ENCODE peak calls at places on chromosomes 3 and 15, in four cellular contexts. X is GM23338, N is esophagus squamous epithelium, Y is hepatocyte. C is an unnamed sample.

GRCh38 chr3:190225186-190225692 is 97.0 kb downstream of the CLDN1 start:
- DNase-seq in X (peak; percentile 59), Y (peak; percentile 54), N (no peak), C (peak; percentile 51)

GRCh38 chr3:17151598-17152373 is 267.0 kb downstream of the PLCL2 start:
- DNase-seq in X (no peak), Y (no peak), N (peak; percentile 1), C (no peak)

GRCh38 chr3:127779747-127780146 is 42.6 kb downstream of the MGLL start:
- DNase-seq in Y (no peak), N (no peak), X (no peak), C (no peak)

GRCh38 chr3:129068291-129068886 is 7.8 kb downstream of the GP9 start:
- DNase-seq in X (peak; percentile 19), N (no peak), Y (no peak), C (no peak)

GRCh38 chr3:124671123-124671522 is 59.1 kb upstream of the UMPS start:
- DNase-seq in Y (no peak), N (no peak), X (no peak), C (no peak)

GRCh38 chr3:159126261-159127020 is 324.6 kb downstream of the MFSD1 start:
- DNase-seq in X (no peak), N (no peak), Y (no peak), C (peak; percentile 54)

GRCh38 chr3:173932624-173933023 is 535.1 kb downstream of the NLGN1 start:
- DNase-seq in Y (peak; percentile 44), N (no peak), X (no peak), C (peak; percentile 79)

GRCh38 chr3:115512565-115513410 is 110.5 kb upstream of the GAP43 start:
- DNase-seq in N (no peak), X (peak; percentile 97), Y (peak; percentile 55), C (peak; percentile 74)

GRCh38 chr3:129161860-129162271 is 1.0 kb upstream of the ISY1 start:
- DNase-seq in Y (peak; percentile 39), X (peak; percentile 30), N (no peak), C (peak; percentile 13)

DNA sequence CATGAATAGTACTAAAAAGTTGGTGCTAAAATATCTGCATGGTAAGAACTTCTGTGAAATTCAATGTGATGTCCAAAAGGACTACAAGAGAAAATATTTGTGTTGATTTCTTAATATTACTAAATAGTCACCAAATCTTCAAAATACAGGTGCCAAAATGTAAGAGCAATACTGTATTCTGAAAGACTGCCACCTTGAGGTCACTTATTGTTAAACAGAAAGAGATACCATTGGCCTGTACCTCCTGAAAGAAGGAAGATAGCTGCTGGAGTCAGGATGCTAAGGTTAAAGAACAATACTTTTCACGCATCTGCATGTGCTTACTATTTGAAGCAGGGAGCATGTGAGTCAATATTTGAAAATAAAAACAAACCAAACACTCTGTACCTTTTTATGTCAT is 72.0 kb upstream of the LSAMP start:
- DNase-seq in Y (peak; percentile 5), X (peak; percentile 72), N (no peak), C (peak; percentile 23)
- TF ChIP-seq CTCF in Y (peak; percentile 37), X (peak; percentile 81), N (no peak), C (peak; percentile 25)

GRCh38 chr15:31159837-31160236 is 58.3 kb upstream of the TRPM1 start:
- DNase-seq in N (no peak), Y (no peak), X (no peak), C (no peak)

GRCh38 chr15:31160297-31160696 is 58.8 kb upstream of the TRPM1 start:
- DNase-seq in Y (no peak), X (no peak), N (no peak), C (no peak)

GRCh38 chr15:31161990-31162389 is 60.5 kb upstream of the TRPM1 start:
- DNase-seq in Y (no peak), X (no peak), N (no peak), C (no peak)

GRCh38 chr15:31158858-31159569 is 57.5 kb upstream of the TRPM1 start:
- DNase-seq in Y (peak; percentile 41), N (no peak), X (no peak), C (no peak)

DNA sequence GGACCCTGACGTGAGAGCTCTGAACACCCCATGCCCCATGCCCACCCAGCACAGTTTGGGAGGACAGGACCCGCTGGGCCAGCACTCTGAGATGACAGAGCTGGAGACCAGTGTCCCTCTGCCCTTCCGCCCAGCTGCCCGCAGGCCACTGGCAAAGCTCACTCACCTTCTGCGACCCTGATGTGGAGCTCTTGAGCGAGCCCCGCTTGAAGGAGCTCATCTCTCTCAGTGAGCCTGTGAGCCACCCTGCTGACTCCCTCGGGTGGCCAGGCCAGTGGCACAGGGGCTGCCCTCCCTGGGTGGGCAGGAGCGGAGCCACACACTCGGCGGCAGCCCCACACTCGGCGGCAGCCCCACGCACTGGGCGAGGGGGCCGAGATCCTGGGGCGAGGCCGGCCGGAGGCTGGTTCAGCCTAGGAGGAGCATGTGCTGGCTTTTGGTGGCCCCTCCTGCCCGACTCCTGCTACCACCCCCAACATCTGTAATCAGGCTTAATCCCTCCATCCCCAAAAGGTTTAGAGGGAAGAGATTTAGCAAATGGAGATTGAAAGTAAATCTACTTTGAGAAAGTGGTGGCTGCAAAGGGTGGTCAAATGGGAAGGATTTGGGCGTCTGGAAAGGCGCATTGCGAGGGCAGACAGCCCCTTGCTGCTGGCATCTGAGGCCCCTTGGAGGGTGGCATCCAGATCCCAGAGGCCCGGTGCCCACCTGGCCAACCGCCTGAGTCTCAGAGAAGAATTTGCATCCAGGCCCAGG is 59.4 kb upstream of the TRPM1 start:
- DNase-seq in X (no peak), Y (no peak), N (no peak), C (no peak)
- TF ChIP-seq CTCF in X (no peak), Y (no peak), N (no peak), C (no peak)

DNA sequence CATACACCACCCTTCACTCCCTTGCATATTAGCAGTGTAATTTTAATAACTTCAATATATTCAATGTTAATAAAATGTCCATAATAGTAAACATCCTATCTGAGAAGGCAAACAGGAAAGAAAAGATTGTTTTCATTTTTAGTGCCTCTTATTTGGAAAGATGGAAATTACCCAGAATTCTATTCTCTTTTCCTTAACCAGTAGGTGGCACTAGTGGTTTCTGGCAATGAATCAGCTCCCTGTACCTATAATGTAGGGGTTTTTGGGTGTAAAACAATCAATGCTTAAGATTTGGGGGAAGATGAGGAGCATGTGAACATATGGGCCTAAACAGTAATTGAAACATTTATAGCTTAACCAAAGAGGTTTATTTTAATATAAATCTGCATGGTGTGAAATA is 5.7 kb upstream of the SEMA6D start:
- DNase-seq in X (peak; percentile 65), Y (no peak), N (no peak), C (peak; percentile 36)
- TF ChIP-seq CTCF in X (peak; percentile 84), Y (peak; percentile 54), N (peak; percentile 55), C (peak; percentile 51)

DNA sequence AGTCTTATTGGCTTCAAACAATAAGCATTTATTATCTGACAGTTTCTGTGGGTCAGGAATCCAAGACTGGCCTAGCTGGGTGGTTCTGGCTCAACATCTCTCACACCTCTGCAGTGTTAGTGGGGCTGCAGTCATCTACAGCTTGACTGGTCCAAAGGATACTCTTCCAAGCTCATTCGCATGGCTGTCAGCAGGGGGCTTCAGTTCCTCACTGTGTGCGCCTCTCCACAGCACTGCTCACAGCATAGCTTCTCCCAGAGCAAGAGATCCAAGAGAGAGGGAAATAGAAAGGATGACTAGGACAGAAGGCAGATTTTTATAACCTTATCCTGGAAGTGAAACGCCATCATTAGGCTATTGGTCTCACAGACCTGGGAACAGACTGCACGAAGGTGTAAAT is 64.2 kb downstream of the MAGI1 start:
- DNase-seq in Y (no peak), N (no peak), X (peak; percentile 59), C (no peak)
- TF ChIP-seq CTCF in Y (no peak), N (no peak), X (peak; percentile 15), C (no peak)

DNA sequence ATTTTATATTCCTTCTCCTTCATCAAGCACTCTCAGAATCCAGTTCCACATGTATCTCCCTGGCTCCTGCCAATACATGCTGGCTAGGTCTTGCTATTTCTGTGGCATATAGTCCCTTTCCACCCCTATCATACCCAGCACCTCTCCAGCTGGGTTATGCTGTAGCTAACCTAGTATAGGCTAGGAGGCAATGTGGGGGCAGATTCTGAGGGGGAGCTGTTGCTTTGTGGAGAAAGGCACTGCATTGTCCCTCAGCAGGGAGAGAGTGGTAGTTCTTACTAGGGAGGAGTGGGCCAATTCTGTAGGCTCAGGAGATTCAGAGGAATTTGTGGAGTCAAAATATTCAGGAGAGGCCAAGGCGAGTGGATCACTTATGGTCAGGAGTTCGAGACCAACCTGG is 39.4 kb upstream of the UBL7 start:
- DNase-seq in N (no peak), Y (no peak), X (peak; percentile 35), C (no peak)
- TF ChIP-seq CTCF in N (no peak), Y (no peak), X (no peak), C (no peak)

DNA sequence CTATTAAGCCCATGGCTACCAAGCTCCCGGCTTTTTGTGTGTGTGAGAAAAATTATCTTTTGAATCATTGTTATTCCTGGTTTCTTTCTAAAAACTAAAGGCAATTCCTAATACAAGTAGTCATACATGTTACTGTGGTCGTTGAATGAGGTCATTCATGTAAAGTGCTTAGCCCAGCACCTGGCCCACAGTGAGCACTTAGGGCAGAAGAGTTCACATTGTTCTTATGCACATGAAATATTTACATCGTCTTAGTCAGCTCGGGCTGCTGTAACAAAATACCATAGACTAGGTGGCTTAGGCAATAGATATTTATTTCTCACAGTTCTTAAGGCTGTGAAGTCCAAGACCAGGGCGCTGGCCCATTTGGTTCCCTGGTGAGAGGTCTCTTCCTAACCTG is 216.1 kb downstream of the SHQ1 start:
- DNase-seq in Y (no peak), X (no peak), N (no peak), C (no peak)
- TF ChIP-seq CTCF in Y (no peak), X (no peak), N (no peak), C (no peak)

GRCh38 chr3:66816110-66816761 is 181.9 kb upstream of the KBTBD8 start:
- DNase-seq in Y (peak; percentile 71), N (no peak), X (peak; percentile 82), C (peak; percentile 73)
- TF ChIP-seq CTCF in Y (peak; percentile 69), N (peak; percentile 69), X (peak; percentile 60), C (peak; percentile 25)

GRCh38 chr3:49927798-49928197 is 1.8 kb downstream of the MON1A start:
- DNase-seq in N (no peak), X (no peak), Y (no peak), C (no peak)

GRCh38 chr3:49930922-49931321 is 1.3 kb upstream of the MON1A start:
- DNase-seq in N (no peak), X (peak; percentile 94), Y (peak; percentile 75), C (no peak)

GRCh38 chr3:49930241-49930690 is 655 bp upstream of the MON1A start:
- DNase-seq in X (peak; percentile 28), Y (no peak), N (no peak), C (no peak)

GRCh38 chr3:49928511-49929017 is 1.0 kb downstream of the MON1A start:
- DNase-seq in N (no peak), X (no peak), Y (no peak), C (no peak)

GRCh38 chr3:49929333-49930240 is at the start of gene MON1A:
- DNase-seq in Y (peak; percentile 95), X (peak; percentile 96), N (peak; percentile 43), C (peak; percentile 97)
- TF ChIP-seq CTCF in Y (peak; percentile 42), X (peak; percentile 51), N (peak; percentile 30), C (peak; percentile 18)

GRCh38 chr3:93906245-93906644 is 67.5 kb downstream of the PROS1 start:
- DNase-seq in X (no peak), Y (no peak), N (no peak), C (no peak)
- TF ChIP-seq CTCF in X (no peak), Y (no peak), N (no peak), C (no peak)

C was measured in foreskin fibroblast.